ENCODE peak calls at places on chromosomes 11 and 22, in seven cellular contexts. M is lung; N is ovary; S is right lobe of liver; B is H1; K is CD4-positive, alpha-beta T cell; L is AG04450. Y is an unnamed sample.
A peak's percentile ranks its signal among the peaks of the same experiment; 100 is the strongest.

GRCh38 chr11:45366839-45367238 is 80.7 kb upstream of the SYT13 start:
- DNase-seq in M (no peak), B (no peak), L (no peak), S (no peak), N (no peak), K (no peak), Y (no peak)

GRCh38 chr11:32729976-32730375 is 64.5 kb downstream of the CCDC73 start:
- DNase-seq in N (no peak), B (no peak), L (no peak), K (no peak), M (no peak), S (no peak), Y (no peak)

GRCh38 chr11:5336331-5336730 is 7.0 kb downstream of the OR51B5 start:
- DNase-seq in L (no peak), N (no peak), M (no peak), B (no peak), S (no peak), K (no peak), Y (no peak)

GRCh38 chr11:124511739-124512138 is 31.7 kb downstream of the OR8B12 start:
- DNase-seq in M (no peak), K (no peak), L (no peak), B (no peak), N (no peak), S (no peak), Y (no peak)

GRCh38 chr11:112795896-112796686 is 165.1 kb upstream of the NCAM1 start:
- DNase-seq in B (no peak), K (no peak), S (no peak), L (no peak), N (peak; percentile 36), M (no peak), Y (no peak)

GRCh38 chr22:33391298-33391697 is 333.1 kb upstream of the SYN3 start:
- DNase-seq in B (no peak), L (no peak), M (no peak), N (no peak), S (no peak), K (no peak), Y (no peak)

GRCh38 chr11:121300313-121300971 is 7.9 kb downstream of the SC5D start:
- DNase-seq in N (no peak), M (peak; percentile 38), S (no peak), L (no peak), B (no peak), K (no peak), Y (no peak)

GRCh38 chr22:41197046-41197807 is 7.9 kb upstream of the L3MBTL2 start:
- DNase-seq in N (peak; percentile 78), B (peak; percentile 93), L (no peak), K (peak; percentile 66), S (peak; percentile 90), M (peak; percentile 84), Y (peak; percentile 87)

GRCh38 chr11:86988351-86988881 is 33.2 kb upstream of the FZD4 start:
- DNase-seq in L (no peak), B (no peak), M (no peak), K (no peak), S (no peak), N (no peak), Y (no peak)

GRCh38 chr11:86749861-86750401 is 50.4 kb upstream of the PRSS23 start:
- DNase-seq in K (no peak), S (no peak), M (no peak), N (no peak), B (no peak), L (no peak), Y (no peak)

GRCh38 chr11:5851002-5851401 is 6.5 kb downstream of the OR52E8 start:
- DNase-seq in S (no peak), B (no peak), M (no peak), K (no peak), N (no peak), L (no peak), Y (no peak)

GRCh38 chr11:128894685-128895084 is 3.5 kb downstream of the KCNJ5 start:
- DNase-seq in N (peak; percentile 57), M (peak; percentile 80), S (peak; percentile 86), K (no peak), L (no peak), B (no peak), Y (peak; percentile 84)

GRCh38 chr22:44353063-44353440 is 40.3 kb upstream of the SHISAL1 start:
- DNase-seq in L (no peak), S (peak; percentile 8), B (no peak), M (no peak), N (no peak), K (no peak), Y (no peak)

DNA sequence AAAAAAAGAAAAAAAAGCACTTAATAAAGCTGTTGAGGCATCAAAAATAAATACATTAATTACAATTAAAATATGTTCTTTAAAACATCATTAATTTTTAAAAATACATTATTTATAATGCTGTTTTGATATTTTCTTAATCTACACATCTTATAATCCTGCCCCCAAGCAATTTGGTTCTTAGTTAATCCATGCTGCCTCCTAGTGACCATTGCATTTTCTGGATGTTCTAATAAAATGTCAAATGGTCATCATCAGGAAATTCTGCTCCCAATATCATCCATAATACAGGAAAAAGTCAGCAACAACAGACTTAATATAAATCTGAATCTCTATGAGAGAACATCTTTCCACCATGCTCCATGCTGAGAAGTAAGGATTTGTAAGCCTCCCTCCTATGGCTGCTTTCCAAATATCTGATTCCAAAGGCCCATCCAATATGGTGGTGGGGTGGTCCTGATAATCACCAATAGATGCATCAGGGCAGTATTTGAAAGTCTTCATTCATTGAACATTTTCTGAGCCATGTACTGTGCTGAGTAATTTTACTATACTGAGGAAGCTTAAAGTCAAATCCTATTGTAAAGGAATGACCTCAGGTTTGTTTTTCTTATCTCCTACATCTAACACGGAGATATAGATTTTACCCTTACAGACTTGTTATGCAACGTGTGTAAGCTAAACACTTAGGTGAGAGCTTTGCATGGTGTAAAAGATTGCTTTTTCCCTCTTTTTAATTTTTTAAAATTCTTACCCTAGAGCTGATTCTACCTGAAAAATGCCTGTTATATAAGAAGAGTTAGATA is 124.7 kb upstream of the BMAL1 start:
- DNase-seq in B (no peak), M (no peak), S (no peak), K (no peak), L (no peak), N (no peak), Y (no peak)
- TF ChIP-seq CTCF in B (peak; percentile 45), M (peak; percentile 8), S (peak; percentile 48), K (no peak), L (peak; percentile 64), N (no peak), Y (peak; percentile 39)

DNA sequence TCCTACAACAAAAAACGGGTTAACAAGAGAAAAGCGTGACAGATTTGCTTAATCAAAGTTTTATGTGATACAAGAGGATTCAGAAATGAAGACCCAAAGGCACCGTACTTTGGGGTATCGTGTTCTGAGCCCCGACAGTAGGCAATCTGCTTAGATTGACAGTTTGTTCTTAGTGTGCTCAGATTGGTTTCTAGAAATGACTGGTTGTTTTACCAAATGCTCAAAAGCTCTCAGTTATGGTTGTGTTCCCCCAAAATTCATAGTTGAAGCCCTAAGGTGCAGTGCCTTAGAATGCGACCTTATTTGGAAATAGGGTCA is 102.7 kb downstream of the RASSF10 start:
- DNase-seq in N (no peak), M (no peak), B (no peak), S (no peak), L (no peak), K (no peak), Y (no peak)
- H3K27ac ChIP-seq in N (no peak overlapping the region), M (no peak overlapping the region), B (no peak overlapping the region), S (no peak overlapping the region), L (no peak overlapping the region), K (no peak overlapping the region), Y (no peak overlapping the region)

DNA sequence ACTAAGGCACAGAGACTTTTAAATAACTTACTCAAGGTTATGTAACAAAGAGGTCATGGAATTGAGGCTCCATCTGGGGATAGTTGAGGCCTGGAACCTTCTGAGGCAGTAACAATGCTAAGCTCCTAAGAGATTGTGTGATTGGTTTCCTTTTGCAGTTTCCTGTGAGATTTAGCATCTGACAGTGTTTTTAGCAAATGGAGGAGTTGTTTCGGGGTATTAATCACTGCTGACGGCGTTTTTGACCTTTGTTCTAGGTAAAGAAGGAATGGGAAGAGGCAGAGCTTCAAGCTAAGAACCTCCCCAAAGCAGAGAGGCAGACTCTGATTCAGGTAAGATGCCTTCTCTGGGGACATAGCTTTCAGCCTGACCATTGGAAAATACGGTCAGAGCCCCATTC is 32.1 kb upstream of the ST14 start:
- DNase-seq in B (no peak), L (no peak), M (no peak), N (no peak), K (no peak), S (no peak), Y (no peak)
- TF ChIP-seq CTCF in B (no peak), L (no peak), M (no peak), N (no peak), K (no peak), S (no peak), Y (no peak)

GRCh38 chr11:95678988-95679387 is 110.6 kb downstream of the FAM76B start:
- DNase-seq in B (no peak), K (no peak), L (no peak), S (no peak), N (no peak), M (no peak), Y (no peak)

GRCh38 chr11:95680169-95680929 is 109.2 kb downstream of the FAM76B start:
- DNase-seq in S (no peak), K (no peak), N (no peak), M (no peak), L (peak; percentile 70), B (no peak), Y (no peak)

GRCh38 chr11:95684170-95684569 is 105.4 kb downstream of the FAM76B start:
- DNase-seq in K (no peak), L (no peak), N (no peak), B (no peak), S (no peak), M (no peak), Y (no peak)

GRCh38 chr11:95684701-95685100 is 104.9 kb downstream of the FAM76B start:
- DNase-seq in B (no peak), K (no peak), S (no peak), N (no peak), L (no peak), M (no peak), Y (no peak)

GRCh38 chr11:95682552-95682951 is 107.0 kb downstream of the FAM76B start:
- DNase-seq in L (no peak), B (no peak), S (no peak), K (no peak), M (no peak), N (no peak), Y (no peak)
- H3K27ac ChIP-seq in L (no peak overlapping the region), B (no peak overlapping the region), S (no peak overlapping the region), K (no peak overlapping the region), M (no peak overlapping the region), N (no peak overlapping the region), Y (peak overlapping the region; percentile 28)

GRCh38 chr11:36793542-36793926 is 195.5 kb upstream of the RAG2 start:
- DNase-seq in K (no peak), N (peak; percentile 8), L (no peak), B (no peak), M (no peak), S (no peak), Y (no peak)
- TF ChIP-seq CTCF in K (no peak), N (no peak), L (peak; percentile 29), B (peak; percentile 47), M (no peak), S (no peak), Y (no peak)

DNA sequence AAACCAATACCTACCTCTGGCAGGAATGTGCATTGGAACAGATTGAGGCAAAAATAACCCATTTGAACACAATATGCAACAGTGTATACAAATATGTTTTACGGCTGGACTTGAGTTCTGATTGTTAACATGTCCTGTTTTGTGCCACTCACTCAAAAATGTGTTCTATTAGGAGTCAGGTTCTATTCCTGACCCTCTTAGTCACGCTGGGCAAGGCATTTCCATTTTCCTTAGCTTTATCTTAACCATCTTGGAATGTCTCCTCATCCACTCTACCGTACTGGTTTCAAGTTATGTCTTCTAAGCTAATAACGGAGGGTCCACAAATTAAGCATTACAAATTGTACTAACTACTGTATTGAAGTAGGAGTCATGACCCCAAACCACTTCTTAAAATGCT is 78.6 kb downstream of the MAML2 start:
- DNase-seq in N (no peak), S (no peak), B (no peak), M (no peak), K (no peak), L (no peak), Y (no peak)
- H3K27ac ChIP-seq in N (no peak overlapping the region), S (no peak overlapping the region), B (no peak overlapping the region), M (peak overlapping the region; percentile 48), K (no peak overlapping the region), L (no peak overlapping the region), Y (peak overlapping the region; percentile 58)

Y was measured in testis.